ENCODE peak calls at places on chromosome 4, in seven cellular contexts. T, Y, J, R, S, I and L are unnamed samples.

GRCh38 chr4:60737858-60738257 is 462.3 kb upstream of the ADGRL3 start:
- DNase-seq in T (peak; percentile 74), Y (no peak), J (peak; percentile 49), R (no peak), S (no peak), I (no peak), L (no peak)

GRCh38 chr4:88382621-88383020 is 4.0 kb downstream of the HERC6 start:
- DNase-seq in T (no peak), Y (no peak), J (no peak), R (no peak), S (no peak), I (no peak), L (no peak)

GRCh38 chr4:111213520-111213919 is 590.6 kb upstream of the PITX2 start:
- DNase-seq in T (no peak), Y (no peak), J (no peak), R (no peak), S (no peak), I (no peak), L (no peak)

GRCh38 chr4:76550966-76551780 is 116.1 kb downstream of the SHROOM3 start:
- DNase-seq in T (peak; percentile 51), Y (no peak), J (peak; percentile 70), R (no peak), S (no peak), I (no peak), L (no peak)

GRCh38 chr4:153367092-153367491 is 22.6 kb downstream of the MND1 start:
- DNase-seq in T (no peak), Y (no peak), J (no peak), R (no peak), S (no peak), I (no peak), L (no peak)

GRCh38 chr4:97953171-97953570 is 190.1 kb downstream of the STPG2 start:
- DNase-seq in T (no peak), Y (no peak), J (no peak), R (no peak), S (no peak), I (no peak), L (no peak)

GRCh38 chr4:5916229-5916628 is 23.3 kb upstream of the CRMP1 start:
- DNase-seq in T (no peak), Y (no peak), J (no peak), R (no peak), S (no peak), I (no peak), L (no peak)

GRCh38 chr4:81069706-81070331 is 39.3 kb downstream of the BMP3 start:
- DNase-seq in T (peak; percentile 90), Y (peak; percentile 86), J (peak; percentile 82), R (peak; percentile 90), S (peak; percentile 85), I (peak; percentile 70), L (peak; percentile 95)

GRCh38 chr4:98706200-98706813 is 47.9 kb upstream of the TSPAN5 start:
- DNase-seq in T (no peak), Y (no peak), J (no peak), R (no peak), S (no peak), I (no peak), L (no peak)

GRCh38 chr4:100106982-100107381 is 83.3 kb downstream of the DDIT4L start:
- DNase-seq in T (no peak), Y (no peak), J (no peak), R (no peak), S (no peak), I (no peak), L (no peak)

GRCh38 chr4:91280551-91281290 is 1023.0 kb upstream of the GRID2 start:
- DNase-seq in T (no peak), Y (no peak), J (no peak), R (no peak), S (no peak), I (no peak), L (no peak)

GRCh38 chr4:138798404-138798803 is 217.2 kb upstream of the NOCT start:
- DNase-seq in T (no peak), Y (no peak), J (no peak), R (no peak), S (no peak), I (no peak), L (no peak)

GRCh38 chr4:21596521-21596920 is 352.1 kb downstream of the KCNIP4 start:
- DNase-seq in T (no peak), Y (no peak), J (no peak), R (no peak), S (no peak), I (no peak), L (no peak)

GRCh38 chr4:167020410-167020809 is 213.9 kb downstream of the SPOCK3 start:
- DNase-seq in T (no peak), Y (peak; percentile 46), J (peak; percentile 18), R (no peak), S (no peak), I (peak; percentile 2), L (peak; percentile 63)

GRCh38 chr4:37480509-37480908 is 205.7 kb downstream of the RELL1 start:
- DNase-seq in T (no peak), Y (no peak), J (no peak), R (no peak), S (peak; percentile 26), I (no peak), L (peak; percentile 43)

GRCh38 chr4:7062816-7063215 is 5.0 kb downstream of the GRPEL1 start:
- DNase-seq in T (no peak), Y (no peak), J (no peak), R (no peak), S (no peak), I (no peak), L (no peak)

GRCh38 chr4:82642321-82642720 is 80.5 kb upstream of the TMEM150C start:
- DNase-seq in T (no peak), Y (no peak), J (no peak), R (no peak), S (no peak), I (no peak), L (no peak)

GRCh38 chr4:46934731-46935130 is 25.7 kb upstream of the COX7B2 start:
- DNase-seq in T (no peak), Y (no peak), J (no peak), R (no peak), S (no peak), I (no peak), L (no peak)

GRCh38 chr4:113502476-113502875 is 259.1 kb downstream of the CAMK2D start:
- DNase-seq in T (peak; percentile 50), Y (no peak), J (peak; percentile 7), R (no peak), S (no peak), I (no peak), L (no peak)

GRCh38 chr4:113503691-113504090 is 257.8 kb downstream of the CAMK2D start:
- DNase-seq in T (no peak), Y (no peak), J (no peak), R (no peak), S (no peak), I (no peak), L (no peak)

GRCh38 chr4:113505057-113505456 is 256.5 kb downstream of the CAMK2D start:
- DNase-seq in T (no peak), Y (no peak), J (no peak), R (no peak), S (no peak), I (no peak), L (no peak)

GRCh38 chr4:113504422-113504821 is 257.1 kb downstream of the CAMK2D start:
- DNase-seq in T (no peak), Y (no peak), J (no peak), R (no peak), S (no peak), I (no peak), L (no peak)

GRCh38 chr4:113502883-113503282 is 258.7 kb downstream of the CAMK2D start:
- DNase-seq in T (no peak), Y (no peak), J (no peak), R (no peak), S (no peak), I (no peak), L (no peak)
- H2AK5ac ChIP-seq in T (no peak overlapping the region), Y (no peak overlapping the region), J (no peak overlapping the region), R (no peak overlapping the region), S (no peak overlapping the region), I (no peak overlapping the region), L (no peak overlapping the region)

GRCh38 chr4:74649193-74649592 is 145.1 kb downstream of the BTC start:
- DNase-seq in T (no peak), Y (no peak), J (no peak), R (no peak), S (no peak), I (no peak), L (no peak)

GRCh38 chr4:74656596-74656995 is 137.7 kb downstream of the BTC start:
- DNase-seq in T (no peak), Y (no peak), J (no peak), R (no peak), S (no peak), I (no peak), L (no peak)

GRCh38 chr4:74654230-74654681 is 140.1 kb downstream of the BTC start:
- DNase-seq in T (peak; percentile 43), Y (no peak), J (no peak), R (no peak), S (peak; percentile 82), I (no peak), L (no peak)

GRCh38 chr4:74651198-74651597 is 143.1 kb downstream of the BTC start:
- DNase-seq in T (no peak), Y (no peak), J (no peak), R (no peak), S (no peak), I (no peak), L (no peak)

DNA sequence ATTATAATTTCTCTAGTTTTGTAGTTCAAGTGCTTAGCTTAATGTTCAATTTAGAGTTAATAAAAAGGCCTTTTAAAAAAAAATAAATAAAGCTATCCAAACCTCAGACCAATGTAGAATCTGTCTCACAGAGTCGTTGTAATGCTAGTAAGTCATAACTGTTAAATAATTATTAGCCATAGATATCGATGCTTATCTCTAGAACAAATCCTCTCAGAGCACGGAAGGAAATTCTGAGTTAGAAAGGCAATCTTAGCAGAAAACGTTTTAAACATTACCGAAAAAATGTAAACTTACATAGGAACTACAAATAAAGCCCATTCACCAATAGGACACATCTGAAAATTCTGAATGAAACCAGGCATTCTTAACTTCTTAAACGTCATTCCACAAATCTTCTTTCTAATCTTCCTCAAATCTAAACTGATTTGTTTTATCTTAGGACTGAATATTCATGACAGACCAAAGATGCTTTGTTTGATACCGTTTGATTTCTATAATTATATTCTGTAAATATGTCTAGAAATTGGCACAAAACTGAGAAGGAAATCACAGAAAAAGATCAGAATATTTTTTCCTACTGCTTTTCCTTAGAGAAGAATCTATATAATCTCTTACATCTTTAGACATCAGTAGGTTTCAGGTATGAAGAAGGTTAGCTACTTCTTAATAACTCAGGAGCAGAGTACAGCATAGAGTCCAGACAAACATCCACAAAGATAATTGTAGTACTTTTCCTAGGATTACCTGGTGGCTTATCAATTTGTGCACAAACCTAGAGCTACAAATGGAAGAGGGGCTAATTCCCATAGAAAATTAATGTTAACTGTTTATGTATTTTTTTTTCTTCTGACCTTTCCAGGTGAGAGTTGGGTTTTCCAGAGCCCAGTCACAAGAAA is 140.7 kb downstream of the BTC start:
- DNase-seq in T (no peak), Y (no peak), J (no peak), R (no peak), S (no peak), I (no peak), L (no peak)
- H2BK5ac ChIP-seq in T (no peak overlapping the region), Y (no peak overlapping the region), J (no peak overlapping the region), R (no peak overlapping the region), S (no peak overlapping the region), I (no peak overlapping the region), L (no peak overlapping the region)

GRCh38 chr4:145732416-145732815 is 52.5 kb downstream of the C4orf51 start:
- DNase-seq in T (no peak), Y (no peak), J (peak; percentile 16), R (no peak), S (no peak), I (no peak), L (no peak)
- H2AK5ac ChIP-seq in T (peak overlapping the region; percentile 91), Y (no peak overlapping the region), J (peak overlapping the region; percentile 100), R (no peak overlapping the region), S (no peak overlapping the region), I (no peak overlapping the region), L (peak overlapping the region; percentile 55)

GRCh38 chr4:159197885-159198269 is 95.0 kb downstream of the RAPGEF2 start:
- DNase-seq in T (no peak), Y (no peak), J (no peak), R (no peak), S (no peak), I (no peak), L (no peak)
- H2BK5ac ChIP-seq in T (no peak overlapping the region), Y (no peak overlapping the region), J (no peak overlapping the region), R (no peak overlapping the region), S (no peak overlapping the region), I (no peak overlapping the region), L (no peak overlapping the region)